ENCODE peak calls at places on chromosomes 4 and X, in eight cellular contexts. W is GM10248, C is neural crest cell, B is type B pancreatic cell, O is MM.1S, M is cardiac muscle cell, X is IMR-90, P is mucosa of descending colon. I is an unnamed sample.

GRCh38 chr4:152309418-152309817 is 226.5 kb downstream of the FBXW7 start:
- DNase-seq in M (no peak), W (no peak), O (no peak), X (no peak), P (no peak), C (no peak), B (no peak), I (no peak)

GRCh38 chr4:88107406-88108107 is 50.9 kb downstream of the ABCG2 start:
- DNase-seq in P (no peak), X (peak), W (no peak), O (no peak), B (no peak), M (peak), C (no peak), I (no peak)

GRCh38 chr4:16225139-16225538 is 1.1 kb downstream of the TAPT1 start:
- DNase-seq in X (peak), C (no peak), O (peak), W (no peak), M (peak), P (no peak), B (no peak), I (no peak)

GRCh38 chrX:136468391-136469103 is 19.2 kb upstream of the BRS3 start:
- DNase-seq in P (no peak), M (no peak), C (no peak), X (no peak), W (no peak), O (no peak), B (no peak), I (no peak)

GRCh38 chrX:57640674-57641016 is 39.4 kb downstream of the NLRP2B start:
- DNase-seq in W (no peak), P (no peak), C (no peak), X (no peak), O (no peak), M (no peak), B (no peak), I (no peak)

GRCh38 chr4:74755486-74755885 is 38.8 kb downstream of the BTC start:
- DNase-seq in M (peak), C (no peak), W (no peak), B (no peak), P (no peak), O (no peak), X (no peak), I (no peak)

GRCh38 chrX:45760187-45760742 is 559.6 kb upstream of the DIPK2B start:
- DNase-seq in X (no peak), O (no peak), M (no peak), P (no peak), C (no peak), W (no peak), B (no peak), I (no peak)

GRCh38 chr4:85399270-85399669 is 75.7 kb upstream of the ARHGAP24 start:
- DNase-seq in C (no peak), P (no peak), O (no peak), W (no peak), M (no peak), B (no peak), X (no peak), I (no peak)

GRCh38 chrX:9928083-9928482 is 39.1 kb upstream of the CLDN34 start:
- DNase-seq in M (no peak), X (peak), W (no peak), B (no peak), O (no peak), C (peak), P (no peak), I (peak)

GRCh38 chr4:131644619-131645018 is 1504.5 kb upstream of the PCDH10 start:
- DNase-seq in M (peak), X (peak), W (no peak), B (no peak), C (no peak), O (no peak), P (no peak), I (peak)

GRCh38 chr4:73721419-73721818 is 18.9 kb upstream of the CXCL8 start:
- DNase-seq in W (no peak), B (no peak), P (no peak), C (no peak), O (no peak), M (peak), X (peak), I (no peak)

GRCh38 chr4:125985856-125986255 is 671.1 kb downstream of the FAT4 start:
- DNase-seq in P (no peak), X (no peak), W (no peak), B (no peak), C (no peak), O (peak), M (peak), I (no peak)

GRCh38 chr4:182137343-182137742 is 105.9 kb upstream of the TENM3 start:
- DNase-seq in C (no peak), X (no peak), P (no peak), O (no peak), B (no peak), W (no peak), M (no peak), I (no peak)

GRCh38 chrX:38435130-38435529 is 82.7 kb downstream of the OTC start:
- DNase-seq in X (no peak), B (no peak), M (no peak), W (no peak), C (no peak), O (no peak), P (no peak), I (no peak)

GRCh38 chr4:10599574-10599973 is 85.0 kb downstream of the CLNK start:
- DNase-seq in W (peak), M (no peak), P (no peak), X (peak), O (no peak), C (no peak), B (no peak), I (no peak)

GRCh38 chrX:39475372-39475771 is 622.4 kb downstream of the BCOR start:
- DNase-seq in X (no peak), M (no peak), C (no peak), P (no peak), W (no peak), O (no peak), B (no peak), I (no peak)

GRCh38 chr4:81142744-81143143 is 72.3 kb downstream of the PRKG2 start:
- DNase-seq in M (peak), P (no peak), X (peak), O (no peak), C (no peak), W (no peak), B (no peak), I (no peak)

GRCh38 chr4:19729873-19730735 is 521.6 kb upstream of the SLIT2 start:
- DNase-seq in B (no peak), P (no peak), X (peak), O (no peak), M (peak), W (no peak), C (no peak), I (no peak)

GRCh38 chr4:83962492-83962891 is 426.6 kb downstream of the GPAT3 start:
- DNase-seq in O (no peak), W (no peak), B (no peak), C (no peak), P (no peak), X (no peak), M (no peak), I (no peak)

GRCh38 chrX:10648608-10649007 is 28.2 kb upstream of the MID1 start:
- DNase-seq in X (peak), W (no peak), B (no peak), P (no peak), M (peak), O (no peak), C (no peak), I (no peak)

GRCh38 chrX:9885150-9885549 is 82.0 kb upstream of the CLDN34 start:
- DNase-seq in B (no peak), O (peak), W (peak), M (peak), X (peak), C (peak), P (no peak), I (peak)

GRCh38 chr4:4443821-4444220 is 56.9 kb downstream of the NSG1 start:
- DNase-seq in O (no peak), W (no peak), P (no peak), B (no peak), M (peak), C (no peak), X (peak), I (no peak)

GRCh38 chr4:144740316-144740715 is 94.4 kb downstream of the HHIP start:
- DNase-seq in C (no peak), B (no peak), O (no peak), X (peak), P (no peak), M (no peak), W (no peak), I (no peak)

GRCh38 chr4:144663852-144664488 is 18.0 kb downstream of the HHIP start:
- DNase-seq in W (no peak), O (no peak), C (no peak), P (no peak), M (no peak), X (no peak), B (no peak), I (no peak)

GRCh38 chrX:72003811-72004750 is 93.4 kb downstream of the NHSL2 start:
- DNase-seq in M (peak), P (peak), O (no peak), W (no peak), X (no peak), C (no peak), B (peak), I (peak)

GRCh38 chrX:112851806-112852205 is 11.2 kb upstream of the AMOT start:
- DNase-seq in X (peak), O (peak), P (no peak), W (peak), B (no peak), C (no peak), M (peak), I (no peak)

GRCh38 chr4:113674251-113674650 is 87.3 kb downstream of the CAMK2D start:
- DNase-seq in B (no peak), C (no peak), P (no peak), X (no peak), W (no peak), M (no peak), O (no peak), I (no peak)

GRCh38 chr4:120842046-120842445 is 80.5 kb downstream of the PRDM5 start:
- DNase-seq in X (peak), P (no peak), M (peak), C (no peak), W (no peak), B (no peak), O (no peak), I (no peak)

GRCh38 chr4:118282692-118283091 is 70.1 kb downstream of the PRSS12 start:
- DNase-seq in W (no peak), P (no peak), M (peak), B (no peak), X (peak), C (no peak), O (no peak), I (no peak)

DNA sequence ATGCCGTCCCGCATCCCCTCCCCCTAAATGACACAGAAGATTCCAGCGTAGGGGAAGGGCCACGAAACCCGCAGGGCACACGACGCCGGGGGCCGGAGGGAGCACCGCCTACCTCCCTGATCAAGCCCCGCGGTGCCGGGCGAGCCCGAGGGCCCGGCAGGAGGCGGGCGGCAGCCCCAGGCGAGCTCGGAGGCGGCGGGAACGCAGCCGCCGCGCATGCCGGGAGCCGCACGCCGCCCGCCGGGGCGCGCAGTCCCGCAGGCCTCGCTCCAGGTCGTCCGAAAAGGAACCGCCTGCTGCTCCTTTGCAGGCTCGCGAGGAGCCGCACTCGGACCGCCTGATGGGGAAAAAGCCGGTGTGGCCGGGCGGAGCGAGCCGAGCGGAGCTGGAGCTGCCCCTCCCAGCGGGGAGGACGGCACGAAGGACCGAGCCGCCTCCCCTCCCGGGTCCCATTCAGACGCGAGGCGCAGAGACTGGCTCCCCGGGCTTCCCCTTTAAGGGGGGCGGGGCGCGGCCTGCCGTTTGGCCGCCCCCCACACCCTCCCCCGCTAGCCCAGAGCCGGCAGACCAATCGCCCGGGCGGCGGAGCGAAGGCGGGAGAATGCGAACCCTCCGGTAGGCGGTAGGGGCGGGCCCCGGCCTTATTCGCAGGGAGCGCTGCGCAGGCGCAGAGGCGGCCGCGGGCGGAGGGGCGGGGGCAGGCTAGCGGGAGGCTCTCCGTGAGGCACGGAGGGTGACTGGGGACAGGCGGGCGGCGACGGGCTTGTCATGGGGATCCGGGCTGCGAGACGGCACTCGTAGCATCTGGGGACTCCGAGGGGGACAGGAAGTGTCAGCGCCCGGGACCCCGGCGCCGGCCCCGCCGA is 561 bp upstream of the ING2 start:
- DNase-seq in C (peak), W (peak), M (peak), X (peak), B (peak), O (peak), P (peak), I (peak)
- TF ChIP-seq CTCF in C (no peak), W (peak), M (peak), X (peak), B (no peak), O (no peak), P (peak), I (no peak)

GRCh38 chrX:47956016-47956415 is 47.8 kb downstream of the ZNF182 start:
- DNase-seq in M (no peak), B (no peak), P (no peak), W (no peak), C (no peak), X (no peak), O (no peak), I (no peak)

GRCh38 chrX:47960400-47960799 is 43.4 kb downstream of the ZNF182 start:
- DNase-seq in O (no peak), W (no peak), P (no peak), M (no peak), X (no peak), C (no peak), B (no peak), I (no peak)

GRCh38 chrX:47958943-47959342 is 44.8 kb downstream of the ZNF182 start:
- DNase-seq in M (peak), O (no peak), C (no peak), P (no peak), W (peak), X (no peak), B (no peak), I (no peak)
- TF ChIP-seq CTCF in M (peak), O (peak), C (peak), P (no peak), W (peak), X (peak), B (no peak), I (no peak)

GRCh38 chrX:68732906-68733493 is 85.5 kb downstream of the STARD8 start:
- DNase-seq in P (no peak), O (peak), X (peak), C (peak), B (no peak), M (peak), W (peak), I (peak)

GRCh38 chrX:68731254-68731653 is 83.8 kb downstream of the STARD8 start:
- DNase-seq in O (no peak), B (no peak), W (no peak), C (no peak), X (no peak), M (no peak), P (no peak), I (no peak)

DNA sequence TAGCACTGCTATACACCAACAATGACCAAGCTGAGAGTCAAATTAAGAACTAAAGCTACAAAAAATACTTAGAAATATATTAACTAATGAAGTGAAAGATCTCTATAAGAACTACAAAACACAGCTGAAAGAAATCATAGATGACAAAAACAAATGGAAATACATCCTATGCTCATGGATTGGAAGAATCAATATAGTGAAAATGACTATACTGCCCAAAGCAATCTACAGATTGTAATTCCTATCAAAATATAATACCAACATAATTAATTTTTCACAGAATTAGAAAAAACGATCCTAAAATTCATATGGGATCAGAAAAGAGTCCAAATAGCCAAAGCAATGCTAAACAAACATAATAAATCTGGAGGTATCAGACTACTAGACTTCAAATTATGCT is 87.8 kb downstream of the STARD8 start:
- DNase-seq in C (no peak), X (no peak), B (no peak), O (no peak), W (no peak), P (no peak), M (no peak), I (no peak)
- TF ChIP-seq CTCF in C (no peak), X (no peak), B (no peak), O (no peak), W (no peak), P (no peak), M (no peak), I (no peak)

GRCh38 chrX:133840415-133840814 is 145.0 kb downstream of the GPC3 start:
- DNase-seq in P (no peak), M (no peak), X (no peak), B (no peak), C (no peak), W (no peak), O (no peak), I (no peak)

DNA sequence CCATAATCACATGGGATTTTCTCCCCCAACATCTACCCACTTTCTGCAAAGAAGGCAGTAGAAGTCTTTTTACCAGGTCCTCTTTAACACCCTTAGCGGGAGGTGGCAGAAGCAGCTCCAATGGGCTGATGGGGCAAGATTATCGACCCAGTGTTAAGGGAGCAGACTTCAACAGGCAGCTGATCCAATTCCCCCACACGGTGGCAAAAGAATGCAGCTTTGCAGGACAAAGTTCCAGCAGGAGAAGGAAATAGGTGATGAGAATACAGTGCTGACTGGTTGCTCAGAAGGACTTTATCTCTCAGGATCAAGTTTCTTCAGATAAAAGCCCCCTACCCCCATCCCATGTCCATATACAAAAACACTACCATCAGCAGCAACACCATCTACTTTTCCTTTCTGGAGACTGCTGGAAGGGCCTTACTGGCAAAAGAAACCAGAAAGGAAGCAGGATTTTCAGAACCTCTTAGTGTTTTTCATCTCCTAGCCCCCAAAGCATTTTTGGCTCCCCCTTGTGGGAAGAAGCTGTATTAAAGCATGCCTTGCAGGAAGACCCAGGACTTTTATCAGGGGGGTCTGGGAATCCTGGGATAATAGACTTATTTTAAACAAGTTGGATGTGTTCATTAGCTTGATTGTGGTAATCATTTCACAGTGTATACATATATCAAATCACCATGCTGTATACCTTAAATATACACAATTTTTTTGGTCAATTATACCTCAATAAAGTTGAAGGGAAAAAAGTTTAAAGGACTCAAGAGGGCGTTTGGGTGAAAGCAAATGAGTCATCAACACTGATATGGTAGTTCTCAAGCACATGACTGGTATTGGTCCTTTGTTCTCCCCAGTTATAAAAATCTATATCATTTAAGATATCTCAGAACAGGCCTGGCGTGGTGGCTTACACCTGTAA is 146.4 kb downstream of the GPC3 start:
- DNase-seq in P (no peak), O (peak), C (peak), B (no peak), X (peak), M (peak), W (peak), I (peak)
- TF ChIP-seq CTCF in P (no peak), O (peak), C (peak), B (peak), X (peak), M (peak), W (peak), I (peak)